ENCODE peak calls at places on chromosome 3, in five cellular contexts. One of them, this sample, is unnamed.

GRCh38 chr3:130843441-130843840 is 50.4 kb upstream of the ATP2C1 start:
- DNase-seq in amygdala: peak
- DNase-seq in NCI-H2107: peak
- DNase-seq in EL: no peak
- DNase-seq in cardiac fibroblast: no peak
- DNase-seq in this sample: no peak

GRCh38 chr3:11238880-11239279 is 33.3 kb upstream of the ATG7 start:
- DNase-seq in NCI-H2107: no peak
- DNase-seq in cardiac fibroblast: peak
- DNase-seq in amygdala: no peak
- DNase-seq in EL: peak
- DNase-seq in this sample: peak

GRCh38 chr3:159263750-159264561 is 462.1 kb downstream of the MFSD1 start:
- DNase-seq in EL: peak
- DNase-seq in cardiac fibroblast: peak
- DNase-seq in amygdala: peak
- DNase-seq in NCI-H2107: peak
- DNase-seq in this sample: peak

GRCh38 chr3:152021951-152022461 is 148.6 kb downstream of the SUCNR1 start:
- DNase-seq in NCI-H2107: no peak
- DNase-seq in EL: peak
- DNase-seq in amygdala: no peak
- DNase-seq in cardiac fibroblast: peak
- DNase-seq in this sample: peak

GRCh38 chr3:50325497-50326181 is 2.4 kb downstream of the TUSC2 start:
- DNase-seq in NCI-H2107: no peak
- DNase-seq in EL: no peak
- DNase-seq in cardiac fibroblast: no peak
- DNase-seq in amygdala: no peak
- DNase-seq in this sample: no peak

GRCh38 chr3:196868297-196868661 is 559 bp downstream of the SENP5 start:
- DNase-seq in amygdala: no peak
- DNase-seq in EL: peak
- DNase-seq in NCI-H2107: no peak
- DNase-seq in cardiac fibroblast: peak
- DNase-seq in this sample: peak

GRCh38 chr3:56610669-56611335 is 53.8 kb downstream of the CCDC66 start:
- DNase-seq in amygdala: no peak
- DNase-seq in EL: no peak
- DNase-seq in NCI-H2107: no peak
- DNase-seq in cardiac fibroblast: no peak
- DNase-seq in this sample: no peak

GRCh38 chr3:132787616-132788015 is 65.4 kb upstream of the NPHP3 start:
- DNase-seq in NCI-H2107: no peak
- DNase-seq in EL: peak
- DNase-seq in cardiac fibroblast: peak
- DNase-seq in amygdala: no peak
- DNase-seq in this sample: peak

GRCh38 chr3:135966875-135967274 is 1.3 kb downstream of the PPP2R3A start:
- DNase-seq in amygdala: no peak
- DNase-seq in NCI-H2107: no peak
- DNase-seq in EL: no peak
- DNase-seq in cardiac fibroblast: peak
- DNase-seq in this sample: peak

GRCh38 chr3:149473991-149474819 is at the start of gene TM4SF4:
- DNase-seq in cardiac fibroblast: no peak
- DNase-seq in amygdala: no peak
- DNase-seq in EL: no peak
- DNase-seq in NCI-H2107: no peak
- DNase-seq in this sample: no peak

GRCh38 chr3:13075318-13075717 is 2.1 kb upstream of the IQSEC1 start:
- DNase-seq in amygdala: no peak
- DNase-seq in EL: no peak
- DNase-seq in NCI-H2107: no peak
- DNase-seq in cardiac fibroblast: no peak
- DNase-seq in this sample: no peak

GRCh38 chr3:187618732-187619131 is 51.5 kb downstream of the SST start:
- DNase-seq in NCI-H2107: no peak
- DNase-seq in amygdala: no peak
- DNase-seq in EL: no peak
- DNase-seq in cardiac fibroblast: no peak
- DNase-seq in this sample: no peak

GRCh38 chr3:129325383-129325782 is 46.7 kb downstream of the HMCES start:
- DNase-seq in cardiac fibroblast: no peak
- DNase-seq in amygdala: no peak
- DNase-seq in NCI-H2107: no peak
- DNase-seq in EL: no peak
- DNase-seq in this sample: no peak

GRCh38 chr3:178022599-178022998 is 513.6 kb upstream of the KCNMB2 start:
- DNase-seq in NCI-H2107: no peak
- DNase-seq in cardiac fibroblast: peak
- DNase-seq in EL: no peak
- DNase-seq in amygdala: peak
- DNase-seq in this sample: no peak

GRCh38 chr3:71512000-71512399 is 71.5 kb downstream of the FOXP1 start:
- DNase-seq in EL: no peak
- DNase-seq in NCI-H2107: no peak
- DNase-seq in amygdala: no peak
- DNase-seq in cardiac fibroblast: no peak
- DNase-seq in this sample: no peak

GRCh38 chr3:17937081-17937480 is 194.7 kb upstream of the TBC1D5 start:
- DNase-seq in cardiac fibroblast: no peak
- DNase-seq in NCI-H2107: no peak
- DNase-seq in EL: no peak
- DNase-seq in amygdala: no peak
- DNase-seq in this sample: no peak

GRCh38 chr3:3145831-3146230 is 19.1 kb downstream of the TRNT1 start:
- DNase-seq in cardiac fibroblast: no peak
- DNase-seq in amygdala: no peak
- DNase-seq in EL: no peak
- DNase-seq in NCI-H2107: no peak
- DNase-seq in this sample: no peak

GRCh38 chr3:112813723-112814171 is 32.9 kb downstream of the CD200R1L start:
- DNase-seq in amygdala: no peak
- DNase-seq in EL: peak
- DNase-seq in NCI-H2107: no peak
- DNase-seq in cardiac fibroblast: peak
- DNase-seq in this sample: peak

GRCh38 chr3:49625971-49626640 is 48.0 kb upstream of the APEH start:
- DNase-seq in EL: peak
- DNase-seq in cardiac fibroblast: no peak
- DNase-seq in NCI-H2107: no peak
- DNase-seq in amygdala: peak
- DNase-seq in this sample: no peak

GRCh38 chr3:20066079-20066478 is 25.8 kb downstream of the KAT2B start:
- DNase-seq in amygdala: no peak
- DNase-seq in NCI-H2107: no peak
- DNase-seq in cardiac fibroblast: no peak
- DNase-seq in EL: no peak
- DNase-seq in this sample: no peak

GRCh38 chr3:66593978-66594377 is 93.2 kb upstream of the LRIG1 start:
- DNase-seq in NCI-H2107: no peak
- DNase-seq in cardiac fibroblast: peak
- DNase-seq in EL: peak
- DNase-seq in amygdala: no peak
- DNase-seq in this sample: peak

This sample was measured in mesenchymal stem cell.